ENCODE peak calls at places on chromosomes 2 and 18, in four cellular contexts. G is GM12878, L is K562, C is HL-60. B is an unnamed sample.

GRCh38 chr2:164145093-164145987 is 409.5 kb upstream of the FIGN start:
- DNase-seq in G (no peak), L (no peak), C (no peak), B (no peak)

GRCh38 chr18:27668126-27668525 is 483.0 kb upstream of the CHST9 start:
- DNase-seq in G (no peak), L (no peak), C (no peak), B (no peak)

GRCh38 chr2:10389596-10389995 is 58.5 kb downstream of the ODC1 start:
- DNase-seq in G (no peak), L (no peak), C (no peak), B (no peak)

GRCh38 chr18:80213173-80213572 is 34.1 kb downstream of the PARD6G start:
- DNase-seq in G (no peak), L (no peak), C (no peak), B (no peak)

GRCh38 chr18:45713239-45713638 is 10.7 kb upstream of the SLC14A1 start:
- DNase-seq in G (no peak), L (no peak), C (no peak), B (no peak)

GRCh38 chr2:215635788-215636139 is 199.9 kb upstream of the FN1 start:
- DNase-seq in G (no peak), L (no peak), C (no peak), B (no peak)

GRCh38 chr2:171712051-171712450 is 24.8 kb downstream of the DYNC1I2 start:
- DNase-seq in G (no peak), L (no peak), C (no peak), B (no peak)

GRCh38 chr2:9341351-9341887 is 81.9 kb downstream of the ITGB1BP1 start:
- DNase-seq in G (no peak), L (no peak), C (no peak), B (no peak)

GRCh38 chr18:47595816-47596501 is 334.5 kb downstream of the SMAD2 start:
- DNase-seq in G (peak), L (peak), C (no peak), B (peak)

GRCh38 chr2:10935953-10936942 is 24.5 kb downstream of the KCNF1 start:
- DNase-seq in G (no peak), L (peak), C (no peak), B (no peak)

GRCh38 chr2:24824966-24825882 is 32.0 kb downstream of the CENPO start:
- DNase-seq in G (no peak), L (peak), C (peak), B (peak)

GRCh38 chr18:48942554-48943261 is 8.1 kb downstream of the SMAD7 start:
- DNase-seq in G (no peak), L (no peak), C (no peak), B (no peak)

GRCh38 chr2:217935245-217935879 is 67.4 kb downstream of the TNS1 start:
- DNase-seq in G (no peak), L (no peak), C (no peak), B (no peak)

DNA sequence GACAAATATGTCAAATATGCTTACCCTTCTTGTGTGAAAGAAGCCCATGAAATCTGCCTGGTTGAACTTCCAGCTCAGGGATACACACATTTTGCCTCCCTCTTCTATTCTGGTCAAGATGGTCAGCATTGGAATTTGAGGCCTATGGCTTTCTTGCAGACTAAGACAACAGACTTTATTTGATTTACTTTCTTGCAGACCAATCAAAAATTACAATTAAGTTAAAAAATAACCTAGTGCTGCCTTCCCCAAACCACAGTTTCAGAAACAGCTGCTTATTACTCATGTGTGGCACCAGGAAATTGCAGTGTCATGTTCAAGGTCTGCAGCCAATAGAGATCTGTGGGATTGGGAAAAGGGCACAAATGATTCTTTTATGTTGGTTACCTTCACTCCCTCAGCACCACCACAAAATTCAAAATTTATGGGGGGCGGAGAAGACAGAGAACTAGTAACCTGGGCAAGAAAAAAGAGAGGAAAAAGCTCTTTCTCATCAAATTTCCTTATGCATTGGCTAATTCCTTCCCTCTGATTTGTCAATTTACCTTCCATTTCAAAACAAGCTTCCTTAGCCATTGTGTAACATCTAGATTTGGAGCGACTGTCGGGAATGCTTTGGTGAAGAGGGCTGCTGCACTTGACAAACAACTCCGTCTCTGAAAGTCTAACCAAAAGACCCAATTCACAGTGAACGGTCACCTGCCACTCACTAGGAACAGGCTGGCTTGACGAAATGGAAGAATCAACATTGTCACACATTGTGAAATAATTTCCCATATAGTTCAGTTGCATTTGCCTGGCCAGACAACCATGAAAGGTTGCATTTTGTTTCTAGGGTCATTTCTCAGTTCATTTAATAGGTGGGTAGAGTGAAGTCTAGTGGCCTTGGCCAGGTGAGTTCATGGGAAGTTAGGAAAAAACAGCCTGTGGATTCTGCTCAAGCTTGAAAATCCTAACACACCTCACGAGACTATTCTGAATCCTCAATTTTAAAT is 100.4 kb upstream of the FZD5 start:
- DNase-seq in G (no peak), L (no peak), C (peak), B (no peak)
- TF ChIP-seq SPI1 in G (no peak), L (no peak), C (no peak), B (no peak)

GRCh38 chr2:158761626-158762025 is 33.5 kb upstream of the DAPL1 start:
- DNase-seq in G (no peak), L (no peak), C (peak), B (no peak)
- TF ChIP-seq SPI1 in G (no peak), L (no peak), C (no peak), B (no peak)

DNA sequence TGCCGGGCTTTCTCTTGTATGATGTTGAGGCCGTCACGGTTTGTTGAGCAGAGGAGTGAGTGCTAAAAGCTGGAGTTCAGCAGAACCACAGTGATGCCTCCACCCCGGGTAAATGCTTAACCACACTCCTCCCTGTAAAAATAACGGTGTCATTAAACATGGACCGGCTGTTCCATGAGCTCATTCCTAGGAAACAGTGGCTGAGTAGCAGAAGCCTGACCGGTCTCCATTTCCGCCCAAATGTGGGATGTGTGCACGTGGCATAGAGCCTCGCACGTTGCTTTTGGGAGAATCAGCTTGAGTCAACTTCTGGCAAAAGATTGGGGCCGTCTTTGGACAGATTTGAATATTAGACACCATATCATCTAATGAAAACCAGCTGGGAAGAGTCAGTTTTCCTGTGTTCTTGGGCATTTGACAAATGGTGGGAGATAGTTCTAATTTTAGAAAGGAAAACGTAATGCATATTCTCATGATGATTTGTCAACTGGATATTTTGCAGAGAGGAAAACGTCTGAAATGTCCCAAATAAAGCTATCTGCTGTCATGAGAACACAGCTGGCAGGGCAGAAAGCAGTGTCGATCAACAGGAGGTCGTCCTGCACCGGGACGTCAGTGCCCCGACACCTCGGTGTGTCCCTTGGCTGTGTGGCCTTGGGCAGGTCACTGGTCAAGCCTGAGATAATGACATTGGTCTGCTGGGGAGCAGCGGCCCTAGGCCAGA is 42.4 kb downstream of the LRRFIP1 start:
- DNase-seq in G (peak), L (no peak), C (no peak), B (peak)
- TF ChIP-seq SPI1 in G (no peak), L (no peak), C (no peak), B (no peak)

GRCh38 chr2:143706297-143706696 is 577.1 kb downstream of the ARHGAP15 start:
- DNase-seq in G (no peak), L (no peak), C (no peak), B (no peak)

GRCh38 chr2:143702931-143703330 is 573.7 kb downstream of the ARHGAP15 start:
- DNase-seq in G (no peak), L (no peak), C (no peak), B (no peak)

GRCh38 chr2:143704432-143705106 is 575.4 kb downstream of the ARHGAP15 start:
- DNase-seq in G (no peak), L (no peak), C (no peak), B (no peak)

GRCh38 chr2:143701785-143702184 is 572.6 kb downstream of the ARHGAP15 start:
- DNase-seq in G (no peak), L (no peak), C (no peak), B (no peak)

GRCh38 chr2:143705108-143705686 is 576.0 kb downstream of the ARHGAP15 start:
- DNase-seq in G (no peak), L (no peak), C (peak), B (no peak)
- TF ChIP-seq SPI1 in G (no peak), L (no peak), C (no peak), B (no peak)

DNA sequence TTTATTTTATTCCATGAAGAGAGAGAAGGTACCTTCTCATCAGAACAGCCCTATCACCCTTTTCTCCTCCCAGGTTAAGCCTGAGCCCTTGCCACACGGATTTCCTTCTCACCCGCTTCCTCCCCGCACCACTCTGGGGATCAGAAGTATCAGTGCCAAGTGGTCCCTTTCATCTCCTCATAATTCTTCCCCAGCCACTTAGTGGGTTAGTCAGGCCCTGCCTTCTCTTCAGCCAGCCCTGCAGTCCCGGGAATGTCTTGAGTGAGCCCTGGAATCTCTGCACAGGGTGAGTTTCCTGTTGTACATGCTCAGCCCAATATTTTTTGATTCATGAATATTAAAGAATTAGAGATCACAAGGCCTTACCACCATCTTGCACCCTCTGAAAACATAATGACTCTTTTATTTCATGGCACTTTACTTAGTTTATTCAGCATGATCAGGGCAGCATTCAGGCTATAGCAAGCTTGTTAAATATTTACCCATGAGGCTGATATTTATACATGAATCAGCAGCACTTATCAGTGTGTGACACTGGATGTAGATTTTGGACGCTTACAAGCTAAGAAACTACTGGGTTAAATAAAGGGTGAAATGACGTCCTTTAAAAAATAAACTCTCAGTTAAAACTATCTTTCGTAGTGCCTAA is 159.5 kb upstream of the FOSL2 start:
- DNase-seq in G (no peak), L (no peak), C (no peak), B (no peak)
- TF ChIP-seq SPI1 in G (no peak), L (no peak), C (no peak), B (no peak)

DNA sequence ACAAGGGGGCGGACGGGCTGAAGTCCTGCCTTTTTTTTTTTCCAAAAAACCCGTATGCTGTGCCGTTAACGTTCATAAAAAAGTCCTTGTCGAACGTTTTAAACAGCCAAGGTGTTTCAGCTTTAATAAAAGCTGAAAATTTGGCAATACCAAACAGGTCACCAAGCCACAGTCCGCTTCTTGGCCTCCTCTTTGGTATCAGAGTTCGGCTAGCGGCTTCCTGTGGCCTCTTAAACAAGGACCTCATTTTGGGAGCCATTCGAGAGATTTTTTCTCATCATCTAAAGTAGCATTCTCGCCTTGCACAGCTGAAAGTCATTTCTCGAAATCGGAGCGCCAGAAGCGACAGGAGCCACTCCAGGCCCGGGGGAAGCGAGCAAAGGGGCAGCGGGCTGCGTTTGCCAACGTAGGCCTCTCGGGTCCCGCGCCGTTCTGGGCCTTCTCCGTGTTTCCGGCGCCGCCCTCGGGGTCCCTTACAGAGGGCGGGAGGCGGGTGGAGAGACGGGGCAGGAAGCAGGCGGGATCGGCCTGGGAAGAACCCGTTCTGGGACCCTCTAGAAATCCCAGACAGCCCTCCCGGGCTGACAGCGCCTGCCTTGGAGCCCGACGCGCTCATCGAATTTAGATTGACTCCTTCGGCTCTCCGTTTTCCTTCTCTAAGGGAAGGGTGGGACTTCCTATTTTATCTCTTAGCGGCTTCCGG is 560 bp upstream of the ZNF407 start:
- DNase-seq in G (no peak), L (peak), C (peak), B (peak)
- TF ChIP-seq SPI1 in G (peak), L (no peak), C (peak), B (no peak)

DNA sequence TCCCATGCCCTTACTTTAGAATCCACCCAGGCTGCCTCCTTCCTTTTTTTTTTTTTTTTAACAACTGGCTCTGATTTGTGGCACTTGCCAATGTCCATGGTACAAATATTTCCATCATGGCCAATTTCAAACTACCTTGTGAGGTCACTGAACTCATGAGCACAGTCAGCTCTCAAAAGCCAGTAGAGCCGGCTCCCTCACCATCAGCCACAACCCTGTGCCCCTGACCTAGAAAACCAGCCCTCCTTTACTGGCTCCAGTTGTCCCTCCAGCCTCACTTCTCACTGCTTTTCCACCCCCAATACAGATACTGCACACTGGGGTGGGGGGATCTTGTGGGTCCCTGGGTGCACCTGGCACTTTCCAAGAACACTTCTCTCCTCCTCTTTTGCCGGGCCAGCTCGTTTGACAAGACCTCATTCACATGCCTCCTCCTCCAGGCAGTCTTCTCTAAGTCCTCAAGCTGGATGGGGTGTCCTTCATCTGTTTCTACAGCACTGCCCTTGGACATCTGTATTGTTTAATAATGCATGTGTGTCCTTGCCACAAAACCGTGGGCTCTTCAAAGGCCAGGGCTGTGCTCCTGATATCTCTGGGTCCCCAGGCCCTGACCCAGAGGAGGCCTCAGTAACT is 35.5 kb downstream of the SDC1 start:
- DNase-seq in G (no peak), L (no peak), C (no peak), B (no peak)
- TF ChIP-seq SPI1 in G (no peak), L (no peak), C (no peak), B (no peak)

GRCh38 chr18:42334931-42335330 is 379.9 kb downstream of the PIK3C3 start:
- DNase-seq in G (no peak), L (no peak), C (no peak), B (no peak)

GRCh38 chr18:42330296-42330695 is 375.3 kb downstream of the PIK3C3 start:
- DNase-seq in G (no peak), L (no peak), C (no peak), B (no peak)

DNA sequence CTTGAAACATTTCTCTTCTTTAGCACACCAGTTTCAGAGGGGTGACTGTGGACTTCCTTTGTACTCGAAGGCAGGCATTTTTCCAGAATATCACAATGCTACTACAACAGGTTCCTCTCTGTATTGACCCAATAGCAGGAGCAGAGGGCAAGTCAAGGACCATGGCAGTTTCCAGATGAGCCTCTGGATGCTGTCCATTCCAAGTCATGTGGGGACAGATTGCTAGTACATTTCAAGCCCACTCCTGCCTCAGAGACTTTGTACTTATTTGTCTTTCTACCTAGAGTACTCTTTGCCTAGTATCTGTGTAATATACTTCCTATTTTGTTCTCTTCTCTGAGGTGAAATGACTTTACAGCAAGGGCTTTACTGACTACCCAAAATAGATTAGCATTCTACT is 373.9 kb downstream of the PIK3C3 start:
- DNase-seq in G (no peak), L (no peak), C (no peak), B (no peak)
- TF ChIP-seq SPI1 in G (no peak), L (no peak), C (no peak), B (no peak)

GRCh38 chr2:212384027-212384426 is 154.6 kb downstream of the ERBB4 start:
- DNase-seq in G (no peak), L (no peak), C (no peak), B (no peak)

GRCh38 chr2:212385241-212385640 is 153.4 kb downstream of the ERBB4 start:
- DNase-seq in G (no peak), L (no peak), C (no peak), B (no peak)

GRCh38 chr2:212379103-212379502 is 159.5 kb downstream of the ERBB4 start:
- DNase-seq in G (no peak), L (no peak), C (no peak), B (no peak)

GRCh38 chr2:212387146-212387545 is 151.5 kb downstream of the ERBB4 start:
- DNase-seq in G (no peak), L (no peak), C (no peak), B (no peak)

GRCh38 chr2:212381428-212382102 is 157.0 kb downstream of the ERBB4 start:
- DNase-seq in G (no peak), L (no peak), C (no peak), B (no peak)
- TF ChIP-seq SPI1 in G (no peak), L (no peak), C (no peak), B (no peak)

GRCh38 chr2:100857915-100858314 is 38.0 kb downstream of the NPAS2 start:
- DNase-seq in G (no peak), L (no peak), C (no peak), B (no peak)

GRCh38 chr2:100862081-100862480 is 42.1 kb downstream of the NPAS2 start:
- DNase-seq in G (no peak), L (no peak), C (no peak), B (no peak)

GRCh38 chr2:100859902-100860301 is 40.0 kb downstream of the NPAS2 start:
- DNase-seq in G (no peak), L (no peak), C (no peak), B (no peak)

GRCh38 chr2:100857341-100857740 is 37.4 kb downstream of the NPAS2 start:
- DNase-seq in G (no peak), L (no peak), C (no peak), B (no peak)

DNA sequence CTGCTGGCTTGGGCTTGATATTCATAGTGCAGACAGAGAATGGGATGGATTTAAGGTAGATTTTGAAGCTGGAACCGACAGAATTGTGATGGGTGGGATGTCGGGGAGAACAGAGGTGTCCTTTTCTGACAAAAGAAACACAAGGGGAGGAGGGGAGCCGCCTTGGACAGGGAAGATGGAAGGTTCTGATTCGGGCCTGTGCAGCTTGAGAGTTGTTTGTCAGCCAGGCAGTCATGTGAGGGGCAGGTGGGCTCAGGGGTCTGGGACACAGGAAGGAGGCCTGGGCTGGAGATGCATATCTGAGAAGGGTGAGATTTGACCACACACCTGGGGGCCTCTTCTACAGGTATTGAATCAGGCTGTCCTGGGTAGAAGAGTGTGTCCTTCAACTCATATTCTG is 41.4 kb downstream of the NPAS2 start:
- DNase-seq in G (no peak), L (no peak), C (no peak), B (no peak)
- TF ChIP-seq SPI1 in G (no peak), L (no peak), C (no peak), B (no peak)